ENCODE peak calls at places on chromosomes 7 and 10, in five cellular contexts. One of them, this sample, is unnamed.

GRCh38 chr10:102674566-102674965 is 30.3 kb downstream of the TRIM8 start:
- DNase-seq in stimulated activated CD4-positive, alpha-beta T cell treated with anti-CD3 and anti-CD28 coated beads, TNF-alpha, amount 100 ng/mL, for 24 hours: no peak
- DNase-seq in GDM1: no peak
- DNase-seq in HT1080: no peak
- DNase-seq in esophagus squamous epithelium: no peak
- DNase-seq in this sample: no peak

GRCh38 chr10:82492647-82493046 is 617.7 kb downstream of the NRG3 start:
- DNase-seq in GDM1: no peak
- DNase-seq in esophagus squamous epithelium: no peak
- DNase-seq in stimulated activated CD4-positive, alpha-beta T cell treated with anti-CD3 and anti-CD28 coated beads, TNF-alpha, amount 100 ng/mL, for 24 hours: no peak
- DNase-seq in HT1080: no peak
- DNase-seq in this sample: no peak

GRCh38 chr7:65462148-65462716 is 88.6 kb downstream of the ZNF92 start:
- DNase-seq in stimulated activated CD4-positive, alpha-beta T cell treated with anti-CD3 and anti-CD28 coated beads, TNF-alpha, amount 100 ng/mL, for 24 hours: no peak
- DNase-seq in HT1080: no peak
- DNase-seq in GDM1: no peak
- DNase-seq in esophagus squamous epithelium: no peak
- DNase-seq in this sample: no peak

GRCh38 chr7:73820013-73820412 is 10.8 kb upstream of the CLDN4 start:
- DNase-seq in esophagus squamous epithelium: no peak
- DNase-seq in GDM1: no peak
- DNase-seq in stimulated activated CD4-positive, alpha-beta T cell treated with anti-CD3 and anti-CD28 coated beads, TNF-alpha, amount 100 ng/mL, for 24 hours: no peak
- DNase-seq in HT1080: no peak
- DNase-seq in this sample: no peak

GRCh38 chr10:22316286-22317120 is at the start of gene COMMD3:
- DNase-seq in GDM1: peak; percentile 88
- DNase-seq in esophagus squamous epithelium: peak; percentile 64
- DNase-seq in HT1080: peak; percentile 72
- DNase-seq in stimulated activated CD4-positive, alpha-beta T cell treated with anti-CD3 and anti-CD28 coated beads, TNF-alpha, amount 100 ng/mL, for 24 hours: peak; percentile 64
- DNase-seq in this sample: peak; percentile 89

GRCh38 chr7:142412551-142413193 is 154.8 kb upstream of the PRSS58 start:
- DNase-seq in stimulated activated CD4-positive, alpha-beta T cell treated with anti-CD3 and anti-CD28 coated beads, TNF-alpha, amount 100 ng/mL, for 24 hours: no peak
- DNase-seq in GDM1: peak; percentile 59
- DNase-seq in esophagus squamous epithelium: no peak
- DNase-seq in HT1080: peak; percentile 56
- DNase-seq in this sample: peak; percentile 74

GRCh38 chr7:7498881-7499280 is 36.8 kb downstream of the COL28A1 start:
- DNase-seq in HT1080: no peak
- DNase-seq in esophagus squamous epithelium: no peak
- DNase-seq in GDM1: no peak
- DNase-seq in stimulated activated CD4-positive, alpha-beta T cell treated with anti-CD3 and anti-CD28 coated beads, TNF-alpha, amount 100 ng/mL, for 24 hours: no peak
- DNase-seq in this sample: no peak

GRCh38 chr10:389391-389790 is 254.1 kb downstream of the ZMYND11 start:
- DNase-seq in HT1080: no peak
- DNase-seq in esophagus squamous epithelium: no peak
- DNase-seq in GDM1: no peak
- DNase-seq in stimulated activated CD4-positive, alpha-beta T cell treated with anti-CD3 and anti-CD28 coated beads, TNF-alpha, amount 100 ng/mL, for 24 hours: no peak
- DNase-seq in this sample: no peak

GRCh38 chr7:35700327-35700726 is 5.4 kb upstream of the HERPUD2 start:
- DNase-seq in esophagus squamous epithelium: no peak
- DNase-seq in GDM1: no peak
- DNase-seq in HT1080: no peak
- DNase-seq in stimulated activated CD4-positive, alpha-beta T cell treated with anti-CD3 and anti-CD28 coated beads, TNF-alpha, amount 100 ng/mL, for 24 hours: no peak
- DNase-seq in this sample: no peak

GRCh38 chr7:159139639-159140038 is 5.0 kb downstream of the VIPR2 start:
- DNase-seq in GDM1: no peak
- DNase-seq in HT1080: no peak
- DNase-seq in stimulated activated CD4-positive, alpha-beta T cell treated with anti-CD3 and anti-CD28 coated beads, TNF-alpha, amount 100 ng/mL, for 24 hours: no peak
- DNase-seq in esophagus squamous epithelium: no peak
- DNase-seq in this sample: no peak